ENCODE peak calls at places on chromosome 12, in ten cellular contexts. A is HCT116, Y is GM12891, W is Peyer's patch, O is erythroblast, Z is uterus, E is A549, G is stomach, S is lower leg skin, V is prostate gland. H is an unnamed sample.

GRCh38 chr12:52674416-52674775 is 5.8 kb downstream of the KRT1 start:
- DNase-seq in V (no peak), Z (no peak), A (no peak), E (no peak), S (no peak), Y (no peak), W (no peak), G (no peak), O (no peak), H (no peak)

GRCh38 chr12:49098035-49098451 is 3.4 kb upstream of the DHH start:
- DNase-seq in Z (peak; percentile 55), W (no peak), S (no peak), A (no peak), V (no peak), E (peak; percentile 65), Y (no peak), G (peak; percentile 61), O (peak; percentile 82), H (peak; percentile 27)

GRCh38 chr12:54352891-54353874 is 11.1 kb downstream of the GPR84 start:
- DNase-seq in S (no peak), V (no peak), Y (no peak), E (no peak), A (no peak), Z (peak; percentile 79), O (no peak), W (no peak), G (no peak), H (no peak)

GRCh38 chr12:3295648-3296408 is 195.2 kb upstream of the PRMT8 start:
- DNase-seq in Z (no peak), V (peak; percentile 35), S (no peak), W (no peak), Y (no peak), G (peak; percentile 29), O (no peak), E (no peak), A (no peak), H (peak; percentile 58)

GRCh38 chr12:123548107-123548506 is 14.6 kb upstream of the RILPL1 start:
- DNase-seq in A (no peak), S (no peak), Y (no peak), W (no peak), G (no peak), Z (no peak), V (no peak), O (no peak), E (no peak), H (no peak)

GRCh38 chr12:16359512-16360491 is 12.4 kb downstream of the MGST1 start:
- DNase-seq in Y (no peak), E (peak; percentile 72), W (peak; percentile 77), V (peak; percentile 25), O (peak; percentile 82), A (peak; percentile 47), Z (no peak), G (peak; percentile 71), S (no peak), H (peak; percentile 47)

GRCh38 chr12:95003921-95004272 is 400 bp upstream of the NDUFA12 start:
- DNase-seq in Z (no peak), Y (no peak), A (no peak), O (no peak), E (no peak), W (no peak), G (no peak), S (no peak), V (no peak), H (no peak)

GRCh38 chr12:23025372-23026021 is 400.5 kb downstream of the ETNK1 start:
- DNase-seq in G (no peak), Y (no peak), W (no peak), Z (no peak), A (no peak), S (no peak), E (no peak), O (no peak), V (no peak), H (no peak)

GRCh38 chr12:19185262-19185929 is 55.9 kb downstream of the PLEKHA5 start:
- DNase-seq in O (no peak), Y (no peak), W (no peak), S (no peak), A (no peak), V (no peak), G (no peak), E (no peak), Z (no peak), H (no peak)

GRCh38 chr12:90085491-90086274 is 377.0 kb upstream of the ATP2B1 start:
- DNase-seq in E (no peak), Y (no peak), A (no peak), W (no peak), G (no peak), Z (no peak), V (no peak), O (no peak), S (no peak), H (no peak)

GRCh38 chr12:97235102-97235501 is 227.5 kb upstream of the RMST start:
- DNase-seq in E (no peak), A (no peak), O (no peak), Z (no peak), Y (no peak), V (no peak), W (no peak), S (no peak), G (no peak), H (no peak)

GRCh38 chr12:51811203-51811805 is 37.2 kb downstream of the FIGNL2 start:
- DNase-seq in E (no peak), Y (no peak), G (no peak), W (no peak), O (no peak), S (no peak), V (no peak), Z (no peak), A (no peak), H (no peak)

GRCh38 chr12:118136559-118137003 is 657 bp downstream of the PEBP1 start:
- DNase-seq in E (peak; percentile 30), S (peak; percentile 53), Y (peak; percentile 35), O (peak; percentile 44), A (no peak), Z (peak; percentile 44), W (peak; percentile 74), G (peak; percentile 50), V (peak; percentile 26), H (peak; percentile 69)

GRCh38 chr12:24788886-24789285 is 160.0 kb downstream of the BCAT1 start:
- DNase-seq in Y (no peak), Z (no peak), A (no peak), S (no peak), W (no peak), V (no peak), E (no peak), O (no peak), G (no peak), H (no peak)

GRCh38 chr12:51392556-51393237 is 1.5 kb upstream of the GALNT6 start:
- DNase-seq in W (no peak), G (no peak), Z (no peak), S (no peak), O (peak; percentile 20), Y (no peak), V (no peak), A (no peak), E (no peak), H (no peak)

GRCh38 chr12:79938843-79939242 is 3.9 kb upstream of the PPP1R12A start:
- DNase-seq in Z (no peak), A (no peak), G (no peak), V (no peak), Y (no peak), W (no peak), O (peak; percentile 8), E (no peak), S (no peak), H (no peak)

GRCh38 chr12:50050410-50051280 is 6.8 kb upstream of the ASIC1 start:
- DNase-seq in W (no peak), Y (no peak), G (peak; percentile 69), A (no peak), V (no peak), O (peak; percentile 96), Z (peak; percentile 82), E (no peak), S (peak; percentile 41), H (peak; percentile 78)

GRCh38 chr12:108838194-108839010 is 19.0 kb downstream of the SSH1 start:
- DNase-seq in Z (peak; percentile 90), W (no peak), Y (peak; percentile 72), O (peak; percentile 51), G (peak; percentile 72), V (peak; percentile 89), E (peak; percentile 99), A (peak; percentile 97), S (peak; percentile 75), H (peak; percentile 94)
- TF ChIP-seq POLR2A in Z (peak; percentile 43), W (no peak), Y (no peak), O (peak; percentile 53), G (no peak), V (peak; percentile 67), E (no peak), A (no peak), S (no peak), H (no peak)

GRCh38 chr12:124562018-124562795 is 5.2 kb downstream of the NCOR2 start:
- DNase-seq in V (no peak), O (no peak), Z (no peak), W (no peak), G (no peak), Y (no peak), E (no peak), A (no peak), S (no peak), H (no peak)
- TF ChIP-seq POLR2A in V (no peak), O (no peak), Z (no peak), W (no peak), G (no peak), Y (no peak), E (no peak), A (no peak), S (no peak), H (no peak)

GRCh38 chr12:55746147-55746912 is 3.4 kb downstream of the GDF11 start:
- DNase-seq in S (no peak), G (no peak), O (no peak), V (no peak), Y (no peak), A (no peak), W (no peak), E (no peak), Z (no peak), H (no peak)

GRCh38 chr12:55743967-55744931 is 1.3 kb downstream of the GDF11 start:
- DNase-seq in A (no peak), Y (no peak), O (no peak), S (no peak), Z (no peak), G (no peak), W (no peak), E (no peak), V (no peak), H (no peak)

GRCh38 chr12:55746913-55747231 is 4.0 kb downstream of the GDF11 start:
- DNase-seq in G (no peak), Y (no peak), S (no peak), W (no peak), O (no peak), Z (no peak), V (no peak), E (no peak), A (no peak), H (no peak)

GRCh38 chr12:55745361-55746146 is 2.6 kb downstream of the GDF11 start:
- DNase-seq in G (no peak), Z (peak; percentile 57), O (peak; percentile 22), Y (no peak), S (no peak), V (no peak), W (no peak), A (no peak), E (no peak), H (no peak)

GRCh38 chr12:55748230-55748993 is 5.5 kb downstream of the GDF11 start:
- DNase-seq in G (no peak), V (no peak), O (no peak), W (no peak), Y (no peak), S (no peak), E (no peak), Z (no peak), A (no peak), H (no peak)
- TF ChIP-seq POLR2A in G (no peak), V (no peak), O (no peak), W (no peak), Y (no peak), S (no peak), E (no peak), Z (no peak), A (no peak), H (no peak)

GRCh38 chr12:12349711-12350665 is at the start of gene MANSC1:
- DNase-seq in V (peak; percentile 63), G (peak; percentile 78), A (no peak), W (peak; percentile 84), O (peak; percentile 78), Z (peak; percentile 61), Y (peak; percentile 46), S (peak; percentile 41), E (peak; percentile 58), H (peak; percentile 88)
- TF ChIP-seq POLR2A in V (peak; percentile 13), G (no peak), A (no peak), W (peak; percentile 80), O (peak; percentile 72), Z (peak; percentile 14), Y (no peak), S (no peak), E (peak; percentile 37), H (peak; percentile 43)